ENCODE peak calls at places on chromosomes 13 and 19, in five cellular contexts. One of them, this sample, is unnamed.

GRCh38 chr13:75330770-75331169 is 151.2 kb downstream of the TBC1D4 start:
- DNase-seq in CD4-positive, alpha-beta memory T cell: no peak
- DNase-seq in HCT116: no peak
- DNase-seq in thoracic aorta: no peak
- DNase-seq in WERI-Rb-1: no peak
- DNase-seq in this sample: no peak

GRCh38 chr13:44854264-44855060 is 134.8 kb downstream of the NUFIP1 start:
- DNase-seq in CD4-positive, alpha-beta memory T cell: no peak
- DNase-seq in HCT116: no peak
- DNase-seq in thoracic aorta: no peak
- DNase-seq in WERI-Rb-1: peak; percentile 20
- DNase-seq in this sample: no peak

GRCh38 chr19:5963855-5964254 is 14.1 kb downstream of the RANBP3 start:
- DNase-seq in CD4-positive, alpha-beta memory T cell: no peak
- DNase-seq in HCT116: no peak
- DNase-seq in thoracic aorta: no peak
- DNase-seq in WERI-Rb-1: no peak
- DNase-seq in this sample: peak; percentile 40

GRCh38 chr13:45615501-45616101 is at the start of gene ERICH6B:
- DNase-seq in CD4-positive, alpha-beta memory T cell: no peak
- DNase-seq in HCT116: no peak
- DNase-seq in thoracic aorta: no peak
- DNase-seq in WERI-Rb-1: peak; percentile 48
- DNase-seq in this sample: peak; percentile 79

GRCh38 chr19:51749979-51750378 is 1.7 kb downstream of the FPR1 start:
- DNase-seq in CD4-positive, alpha-beta memory T cell: no peak
- DNase-seq in HCT116: no peak
- DNase-seq in thoracic aorta: no peak
- DNase-seq in WERI-Rb-1: no peak
- DNase-seq in this sample: no peak

GRCh38 chr13:33514362-33514761 is 228.8 kb upstream of the STARD13 start:
- DNase-seq in CD4-positive, alpha-beta memory T cell: no peak
- DNase-seq in HCT116: no peak
- DNase-seq in thoracic aorta: no peak
- DNase-seq in WERI-Rb-1: no peak
- DNase-seq in this sample: no peak

GRCh38 chr19:49690656-49691242 is at the start of gene CPT1C:
- DNase-seq in CD4-positive, alpha-beta memory T cell: peak; percentile 29
- DNase-seq in HCT116: no peak
- DNase-seq in thoracic aorta: no peak
- DNase-seq in WERI-Rb-1: peak; percentile 95
- DNase-seq in this sample: peak; percentile 96

GRCh38 chr19:33927789-33928457 is 131.3 kb downstream of the KCTD15 start:
- DNase-seq in CD4-positive, alpha-beta memory T cell: no peak
- DNase-seq in HCT116: no peak
- DNase-seq in thoracic aorta: no peak
- DNase-seq in WERI-Rb-1: no peak
- DNase-seq in this sample: no peak

GRCh38 chr19:15652559-15653278 is 12.0 kb downstream of the CYP4F3 start:
- DNase-seq in CD4-positive, alpha-beta memory T cell: no peak
- DNase-seq in HCT116: no peak
- DNase-seq in thoracic aorta: no peak
- DNase-seq in WERI-Rb-1: no peak
- DNase-seq in this sample: no peak

GRCh38 chr19:58456111-58456510 is 4.7 kb downstream of the ZNF324B start:
- DNase-seq in CD4-positive, alpha-beta memory T cell: no peak
- DNase-seq in HCT116: no peak
- DNase-seq in thoracic aorta: no peak
- DNase-seq in WERI-Rb-1: no peak
- DNase-seq in this sample: peak; percentile 28

GRCh38 chr13:99688776-99689175 is 187.5 kb downstream of the TM9SF2 start:
- DNase-seq in CD4-positive, alpha-beta memory T cell: no peak
- DNase-seq in HCT116: no peak
- DNase-seq in thoracic aorta: no peak
- DNase-seq in WERI-Rb-1: no peak
- DNase-seq in this sample: no peak

GRCh38 chr13:26964278-26965057 is 203.9 kb upstream of the GPR12 start:
- DNase-seq in CD4-positive, alpha-beta memory T cell: no peak
- DNase-seq in HCT116: no peak
- DNase-seq in thoracic aorta: no peak
- DNase-seq in WERI-Rb-1: no peak
- DNase-seq in this sample: peak; percentile 51

GRCh38 chr13:43785681-43786471 is 896 bp downstream of the ENOX1 start:
- DNase-seq in CD4-positive, alpha-beta memory T cell: peak; percentile 11
- DNase-seq in HCT116: no peak
- DNase-seq in thoracic aorta: peak; percentile 33
- DNase-seq in WERI-Rb-1: peak; percentile 68
- DNase-seq in this sample: peak; percentile 81

GRCh38 chr13:28532226-28533048 is 37.5 kb upstream of the FLT1 start:
- DNase-seq in CD4-positive, alpha-beta memory T cell: no peak
- DNase-seq in HCT116: no peak
- DNase-seq in thoracic aorta: no peak
- DNase-seq in WERI-Rb-1: no peak
- DNase-seq in this sample: peak; percentile 81

GRCh38 chr19:8463343-8463742 is 18.6 kb downstream of the HNRNPM start:
- DNase-seq in CD4-positive, alpha-beta memory T cell: no peak
- DNase-seq in HCT116: no peak
- DNase-seq in thoracic aorta: no peak
- DNase-seq in WERI-Rb-1: no peak
- DNase-seq in this sample: no peak

GRCh38 chr13:32019612-32020233 is 11.9 kb upstream of the FRY start:
- DNase-seq in CD4-positive, alpha-beta memory T cell: peak; percentile 10
- DNase-seq in HCT116: peak; percentile 37
- DNase-seq in thoracic aorta: no peak
- DNase-seq in WERI-Rb-1: peak; percentile 69
- DNase-seq in this sample: peak; percentile 37

GRCh38 chr19:46916971-46917370 is 56.2 kb downstream of the ARHGAP35 start:
- DNase-seq in CD4-positive, alpha-beta memory T cell: no peak
- DNase-seq in HCT116: no peak
- DNase-seq in thoracic aorta: no peak
- DNase-seq in WERI-Rb-1: no peak
- DNase-seq in this sample: no peak

GRCh38 chr13:106865706-106866288 is 297.9 kb upstream of the ARGLU1 start:
- DNase-seq in CD4-positive, alpha-beta memory T cell: no peak
- DNase-seq in HCT116: no peak
- DNase-seq in thoracic aorta: no peak
- DNase-seq in WERI-Rb-1: no peak
- DNase-seq in this sample: no peak

GRCh38 chr19:46909356-46909755 is 48.6 kb downstream of the ARHGAP35 start:
- DNase-seq in CD4-positive, alpha-beta memory T cell: no peak
- DNase-seq in HCT116: no peak
- DNase-seq in thoracic aorta: no peak
- DNase-seq in WERI-Rb-1: no peak
- DNase-seq in this sample: no peak

GRCh38 chr13:79901336-79901735 is 420.4 kb downstream of the NDFIP2 start:
- DNase-seq in CD4-positive, alpha-beta memory T cell: no peak
- DNase-seq in HCT116: no peak
- DNase-seq in thoracic aorta: no peak
- DNase-seq in WERI-Rb-1: peak; percentile 82
- DNase-seq in this sample: no peak

GRCh38 chr19:56976995-56977906 is 136.7 kb upstream of the PEG3 start:
- DNase-seq in CD4-positive, alpha-beta memory T cell: no peak
- DNase-seq in HCT116: no peak
- DNase-seq in thoracic aorta: no peak
- DNase-seq in WERI-Rb-1: no peak
- DNase-seq in this sample: no peak

GRCh38 chr19:5993516-5994406 is 15.8 kb upstream of the RANBP3 start:
- DNase-seq in CD4-positive, alpha-beta memory T cell: no peak
- DNase-seq in HCT116: no peak
- DNase-seq in thoracic aorta: no peak
- DNase-seq in WERI-Rb-1: no peak
- DNase-seq in this sample: peak; percentile 51

GRCh38 chr13:83151308-83151660 is 731.0 kb downstream of the SLITRK1 start:
- DNase-seq in CD4-positive, alpha-beta memory T cell: no peak
- DNase-seq in HCT116: no peak
- DNase-seq in thoracic aorta: no peak
- DNase-seq in WERI-Rb-1: no peak
- DNase-seq in this sample: no peak

GRCh38 chr19:47896019-47896418 is 9.9 kb upstream of the SULT2A1 start:
- DNase-seq in CD4-positive, alpha-beta memory T cell: no peak
- DNase-seq in HCT116: no peak
- DNase-seq in thoracic aorta: no peak
- DNase-seq in WERI-Rb-1: no peak
- DNase-seq in this sample: no peak

GRCh38 chr13:77528834-77529500 is 6.5 kb upstream of the SCEL start:
- DNase-seq in CD4-positive, alpha-beta memory T cell: no peak
- DNase-seq in HCT116: no peak
- DNase-seq in thoracic aorta: no peak
- DNase-seq in WERI-Rb-1: no peak
- DNase-seq in this sample: no peak

GRCh38 chr19:11699931-11700794 is 38.6 kb downstream of the ZNF823 start:
- DNase-seq in CD4-positive, alpha-beta memory T cell: peak; percentile 14
- DNase-seq in HCT116: peak; percentile 38
- DNase-seq in thoracic aorta: no peak
- DNase-seq in WERI-Rb-1: no peak
- DNase-seq in this sample: peak; percentile 64

GRCh38 chr13:109783815-109784589 is 2.4 kb downstream of the IRS2 start:
- DNase-seq in CD4-positive, alpha-beta memory T cell: peak; percentile 23
- DNase-seq in HCT116: no peak
- DNase-seq in thoracic aorta: no peak
- DNase-seq in WERI-Rb-1: no peak
- DNase-seq in this sample: peak; percentile 43

GRCh38 chr19:55178781-55179569 is 1.1 kb downstream of the SYT5 start:
- DNase-seq in CD4-positive, alpha-beta memory T cell: peak; percentile 94
- DNase-seq in HCT116: peak; percentile 69
- DNase-seq in thoracic aorta: no peak
- DNase-seq in WERI-Rb-1: peak; percentile 84
- DNase-seq in this sample: peak; percentile 97

GRCh38 chr13:30448441-30448840 is 17.3 kb downstream of the HMGB1 start:
- DNase-seq in CD4-positive, alpha-beta memory T cell: no peak
- DNase-seq in HCT116: no peak
- DNase-seq in thoracic aorta: no peak
- DNase-seq in WERI-Rb-1: no peak
- DNase-seq in this sample: no peak

GRCh38 chr13:21014139-21014665 is 47.2 kb downstream of the LATS2 start:
- DNase-seq in CD4-positive, alpha-beta memory T cell: no peak
- DNase-seq in HCT116: no peak
- DNase-seq in thoracic aorta: no peak
- DNase-seq in WERI-Rb-1: no peak
- DNase-seq in this sample: no peak

GRCh38 chr13:22592515-22592914 is 588.3 kb upstream of the SGCG start:
- DNase-seq in CD4-positive, alpha-beta memory T cell: no peak
- DNase-seq in HCT116: no peak
- DNase-seq in thoracic aorta: no peak
- DNase-seq in WERI-Rb-1: no peak
- DNase-seq in this sample: no peak

GRCh38 chr19:4294389-4294788 is 7.8 kb downstream of the TMIGD2 start:
- DNase-seq in CD4-positive, alpha-beta memory T cell: no peak
- DNase-seq in HCT116: no peak
- DNase-seq in thoracic aorta: no peak
- DNase-seq in WERI-Rb-1: no peak
- DNase-seq in this sample: peak; percentile 69

GRCh38 chr19:38977445-38978314 is 2.1 kb upstream of the FBXO17 start:
- DNase-seq in CD4-positive, alpha-beta memory T cell: no peak
- DNase-seq in HCT116: no peak
- DNase-seq in thoracic aorta: no peak
- DNase-seq in WERI-Rb-1: no peak
- DNase-seq in this sample: no peak

GRCh38 chr19:38974599-38975213 is 836 bp downstream of the FBXO17 start:
- DNase-seq in CD4-positive, alpha-beta memory T cell: no peak
- DNase-seq in HCT116: no peak
- DNase-seq in thoracic aorta: no peak
- DNase-seq in WERI-Rb-1: no peak
- DNase-seq in this sample: no peak

GRCh38 chr19:38975214-38975860 is at the start of gene FBXO17:
- DNase-seq in CD4-positive, alpha-beta memory T cell: no peak
- DNase-seq in HCT116: no peak
- DNase-seq in thoracic aorta: no peak
- DNase-seq in WERI-Rb-1: peak; percentile 77
- DNase-seq in this sample: peak; percentile 91

GRCh38 chr19:38978315-38978689 is 2.8 kb upstream of the FBXO17 start:
- DNase-seq in CD4-positive, alpha-beta memory T cell: no peak
- DNase-seq in HCT116: no peak
- DNase-seq in thoracic aorta: no peak
- DNase-seq in WERI-Rb-1: no peak
- DNase-seq in this sample: no peak

GRCh38 chr19:38975861-38976271 is 324 bp upstream of the FBXO17 start:
- DNase-seq in CD4-positive, alpha-beta memory T cell: no peak
- DNase-seq in HCT116: no peak
- DNase-seq in thoracic aorta: no peak
- DNase-seq in WERI-Rb-1: peak; percentile 88
- DNase-seq in this sample: no peak
- H3K4me3 ChIP-seq in CD4-positive, alpha-beta memory T cell: no peak overlapping the region
- H3K4me3 ChIP-seq in HCT116: peak overlapping the region; percentile 16
- H3K4me3 ChIP-seq in thoracic aorta: peak overlapping the region; percentile 82
- H3K4me3 ChIP-seq in WERI-Rb-1: peak overlapping the region; percentile 53
- H3K4me3 ChIP-seq in this sample: peak overlapping the region; percentile 91

GRCh38 chr19:41050426-41050825 is 37.8 kb upstream of the CYP2A13 start:
- DNase-seq in CD4-positive, alpha-beta memory T cell: no peak
- DNase-seq in HCT116: no peak
- DNase-seq in thoracic aorta: no peak
- DNase-seq in WERI-Rb-1: no peak
- DNase-seq in this sample: no peak
- H3K36me3 ChIP-seq in CD4-positive, alpha-beta memory T cell: no peaks in the 10 kb centered on the region
- H3K36me3 ChIP-seq in HCT116: no peaks in the 10 kb centered on the region
- H3K36me3 ChIP-seq in thoracic aorta: no peaks in the 10 kb centered on the region
- H3K36me3 ChIP-seq in WERI-Rb-1: no peaks in the 10 kb centered on the region
- H3K36me3 ChIP-seq in this sample: no peaks in the 10 kb centered on the region

DNA sequence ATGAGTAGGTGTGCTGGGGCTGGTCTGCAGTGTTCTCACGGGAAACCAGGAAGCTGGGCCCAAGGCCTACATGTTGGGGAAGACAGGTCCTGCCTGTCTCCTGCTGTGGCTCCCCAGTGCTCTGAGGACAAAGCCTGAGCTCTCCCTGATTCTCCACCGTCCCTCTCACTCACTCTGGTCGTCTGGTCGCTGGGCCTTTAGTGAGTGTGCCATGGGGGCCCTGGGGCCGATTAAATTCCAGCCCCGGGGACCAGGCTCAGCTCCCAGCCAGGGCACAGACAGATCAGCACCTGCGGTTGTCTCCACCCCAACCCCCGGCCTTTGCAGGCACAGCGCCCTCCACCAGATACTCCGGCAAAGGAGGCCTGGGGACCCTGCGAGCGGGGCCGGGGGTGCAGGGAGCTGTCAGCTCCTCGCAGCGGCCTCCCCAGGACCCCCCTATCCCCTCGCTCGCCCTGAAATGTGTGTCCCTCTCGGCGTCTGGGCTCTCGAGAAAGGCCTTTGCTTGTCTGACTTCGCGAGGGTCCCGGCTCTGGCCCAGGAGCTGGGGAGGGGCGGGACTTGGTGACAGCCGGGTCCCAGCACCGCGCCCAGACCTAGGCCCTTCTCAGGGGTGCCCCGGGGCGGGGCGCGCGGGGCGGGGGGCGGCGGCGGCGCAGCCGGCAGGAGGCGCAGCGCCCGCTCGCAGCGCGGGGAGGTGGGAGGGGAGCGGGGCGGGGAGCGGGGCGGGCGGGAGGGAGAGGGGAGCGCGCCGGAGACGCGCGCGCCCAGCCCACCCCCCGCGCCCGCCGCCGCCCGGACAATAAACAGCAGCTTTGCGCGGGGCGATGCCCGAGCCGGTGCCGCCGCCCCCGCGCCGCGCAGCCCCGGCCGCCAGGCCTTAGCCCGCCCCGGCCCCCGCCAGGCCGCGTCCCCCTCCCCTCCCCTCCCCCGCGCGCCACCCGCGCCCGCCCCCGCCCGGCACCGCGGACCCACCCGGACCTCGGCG is at the start of gene PALM:
- DNase-seq in CD4-positive, alpha-beta memory T cell: no peak
- DNase-seq in HCT116: no peak
- DNase-seq in thoracic aorta: no peak
- DNase-seq in WERI-Rb-1: peak; percentile 72
- DNase-seq in this sample: peak; percentile 90
- H3K27me3 ChIP-seq in CD4-positive, alpha-beta memory T cell: no peaks in the 10 kb centered on the region
- H3K27me3 ChIP-seq in HCT116: no peaks in the 10 kb centered on the region
- H3K27me3 ChIP-seq in thoracic aorta: no peaks in the 10 kb centered on the region
- H3K27me3 ChIP-seq in WERI-Rb-1: no peaks in the 10 kb centered on the region
- H3K27me3 ChIP-seq in this sample: peaks cover 6% of the 10 kb centered on the region

GRCh38 chr19:19120308-19121156 is 17.7 kb downstream of the TMEM161A start:
- DNase-seq in CD4-positive, alpha-beta memory T cell: no peak
- DNase-seq in HCT116: no peak
- DNase-seq in thoracic aorta: no peak
- DNase-seq in WERI-Rb-1: peak; percentile 75
- DNase-seq in this sample: peak; percentile 99
- H3K4me3 ChIP-seq in CD4-positive, alpha-beta memory T cell: no peak overlapping the region
- H3K4me3 ChIP-seq in HCT116: no peak overlapping the region
- H3K4me3 ChIP-seq in thoracic aorta: no peak overlapping the region
- H3K4me3 ChIP-seq in WERI-Rb-1: no peak overlapping the region
- H3K4me3 ChIP-seq in this sample: peak overlapping the region; percentile 39

This sample was measured in H7.